ENCODE peak calls at places on chromosomes 13 and 19, in eight cellular contexts. N is adrenal gland, D is esophagus squamous epithelium, L is GM12865, C is fibroblast of the aortic adventitia, M is AG04450, Z is thoracic aorta, K is fibroblast of villous mesenchyme. T is an unnamed sample.

GRCh38 chr19:35717665-35718344 is at the start of gene KMT2B:
- DNase-seq in Z (no peak), D (no peak), K (peak), N (no peak), L (peak), M (no peak), C (no peak), T (peak)

GRCh38 chr13:33997574-33997973 is 179.6 kb downstream of the RFC3 start:
- DNase-seq in M (no peak), K (no peak), D (no peak), C (no peak), L (no peak), Z (no peak), N (no peak), T (no peak)

GRCh38 chr13:20590568-20590967 is 23.6 kb downstream of the IFT88 start:
- DNase-seq in C (no peak), Z (no peak), K (no peak), L (no peak), D (no peak), M (no peak), N (no peak), T (no peak)

GRCh38 chr13:102563267-102563666 is 33.5 kb upstream of the TPP2 start:
- DNase-seq in D (no peak), L (no peak), N (no peak), K (no peak), Z (no peak), M (no peak), C (no peak), T (no peak)

GRCh38 chr19:38506723-38507550 is 73.4 kb downstream of the RYR1 start:
- DNase-seq in Z (peak), N (peak), D (peak), K (peak), L (peak), C (peak), M (no peak), T (peak)

GRCh38 chr13:39259371-39259770 is 221.1 kb downstream of the NHLRC3 start:
- DNase-seq in C (no peak), K (no peak), L (peak), Z (no peak), D (no peak), N (no peak), M (no peak), T (no peak)

GRCh38 chr19:10601999-10602329 is 14.9 kb upstream of the AP1M2 start:
- DNase-seq in Z (no peak), M (no peak), K (no peak), L (no peak), C (no peak), D (no peak), N (no peak), T (no peak)

GRCh38 chr19:3282564-3282963 is 58.1 kb downstream of the CELF5 start:
- DNase-seq in Z (no peak), C (no peak), L (no peak), K (no peak), D (no peak), N (no peak), M (no peak), T (no peak)

GRCh38 chr19:55654323-55654832 is 457 bp upstream of the U2AF2 start:
- DNase-seq in N (peak), L (peak), Z (peak), C (peak), D (peak), K (peak), M (peak), T (peak)

GRCh38 chr13:66528139-66528538 is 702.0 kb downstream of the PCDH9 start:
- DNase-seq in K (no peak), L (no peak), Z (no peak), C (no peak), M (no peak), D (no peak), N (no peak), T (no peak)

GRCh38 chr13:103386341-103386740 is 320.1 kb upstream of the SLC10A2 start:
- DNase-seq in C (peak), M (no peak), Z (no peak), L (no peak), D (no peak), N (peak), K (peak), T (peak)

GRCh38 chr19:33434886-33435705 is 61.6 kb downstream of the CEBPG start:
- DNase-seq in Z (no peak), N (no peak), L (no peak), D (no peak), M (no peak), C (no peak), K (peak), T (no peak)

GRCh38 chr19:30069535-30070197 is 127.6 kb downstream of the URI1 start:
- DNase-seq in C (no peak), M (no peak), K (no peak), Z (no peak), D (no peak), N (no peak), L (no peak), T (no peak)

GRCh38 chr13:94829801-94830200 is 117.5 kb upstream of the SOX21 start:
- DNase-seq in L (no peak), N (no peak), D (no peak), Z (no peak), C (no peak), M (no peak), K (no peak), T (no peak)

GRCh38 chr13:105991622-105992254 is 543.7 kb downstream of the EFNB2 start:
- DNase-seq in C (no peak), K (peak), L (no peak), Z (no peak), N (no peak), M (no peak), D (no peak), T (peak)

GRCh38 chr13:83150616-83151307 is 731.5 kb downstream of the SLITRK1 start:
- DNase-seq in M (no peak), Z (no peak), L (no peak), C (peak), K (no peak), N (no peak), D (no peak), T (no peak)
- TF ChIP-seq CTCF in M (no peak), Z (no peak), L (no peak), C (no peak), K (no peak), N (no peak), D (no peak), T (no peak)

GRCh38 chr19:39566064-39566463 is 26.1 kb upstream of the EID2 start:
- DNase-seq in L (no peak), D (no peak), M (no peak), Z (no peak), C (peak), N (no peak), K (no peak), T (no peak)

GRCh38 chr19:39563408-39563807 is 23.4 kb upstream of the EID2 start:
- DNase-seq in D (no peak), N (no peak), K (no peak), M (no peak), L (no peak), C (peak), Z (no peak), T (peak)

DNA sequence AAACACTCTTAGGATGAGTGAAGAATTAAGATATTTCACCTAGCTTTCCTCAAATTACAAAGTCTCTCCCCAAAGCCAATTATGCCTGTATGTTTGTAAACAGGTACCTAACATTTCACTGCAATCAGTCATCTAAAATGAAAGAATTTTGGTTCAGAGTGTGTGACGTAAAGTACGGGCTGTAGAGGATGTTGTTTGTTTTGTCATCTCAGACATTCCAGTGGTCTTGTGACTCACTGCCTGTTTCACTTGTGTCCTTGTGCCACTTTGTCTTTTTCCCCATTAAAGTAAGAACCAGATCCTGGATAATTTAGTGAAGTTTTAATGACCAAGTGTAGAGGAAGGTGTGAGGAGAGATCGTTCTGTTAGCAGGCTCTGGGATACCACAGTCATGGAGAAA is 28.6 kb upstream of the EID2 start:
- DNase-seq in C (no peak), M (no peak), D (no peak), L (no peak), K (peak), Z (no peak), N (no peak), T (peak)
- H3K4me3 ChIP-seq in C (no peak), M (no peak), D (no peak), L (no peak), K (no peak), Z (no peak), N (no peak), T (no peak)

DNA sequence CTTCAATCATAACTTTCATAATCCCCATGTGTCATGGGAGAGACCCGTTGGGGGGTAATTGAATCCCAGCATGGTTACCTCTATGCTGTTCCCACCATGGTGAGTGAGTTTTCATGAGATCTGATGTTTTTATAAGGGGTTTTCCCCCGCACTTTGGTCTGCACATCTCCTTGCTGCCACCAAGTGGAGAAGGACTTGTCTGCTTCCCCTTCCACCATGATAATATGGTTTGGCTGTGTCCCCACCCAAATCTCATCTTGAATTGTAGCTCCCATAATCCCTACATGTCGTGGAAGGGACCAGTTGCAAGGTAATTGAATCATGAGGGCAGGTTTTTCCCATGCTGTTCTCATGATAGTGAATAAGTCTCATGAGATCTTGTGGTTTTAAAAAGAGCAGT is 524.9 kb downstream of the SLITRK5 start:
- DNase-seq in C (no peak), L (no peak), D (no peak), M (no peak), K (no peak), Z (no peak), N (no peak), T (no peak)
- TF ChIP-seq CTCF in C (no peak), L (no peak), D (no peak), M (peak), K (no peak), Z (no peak), N (no peak), T (no peak)

DNA sequence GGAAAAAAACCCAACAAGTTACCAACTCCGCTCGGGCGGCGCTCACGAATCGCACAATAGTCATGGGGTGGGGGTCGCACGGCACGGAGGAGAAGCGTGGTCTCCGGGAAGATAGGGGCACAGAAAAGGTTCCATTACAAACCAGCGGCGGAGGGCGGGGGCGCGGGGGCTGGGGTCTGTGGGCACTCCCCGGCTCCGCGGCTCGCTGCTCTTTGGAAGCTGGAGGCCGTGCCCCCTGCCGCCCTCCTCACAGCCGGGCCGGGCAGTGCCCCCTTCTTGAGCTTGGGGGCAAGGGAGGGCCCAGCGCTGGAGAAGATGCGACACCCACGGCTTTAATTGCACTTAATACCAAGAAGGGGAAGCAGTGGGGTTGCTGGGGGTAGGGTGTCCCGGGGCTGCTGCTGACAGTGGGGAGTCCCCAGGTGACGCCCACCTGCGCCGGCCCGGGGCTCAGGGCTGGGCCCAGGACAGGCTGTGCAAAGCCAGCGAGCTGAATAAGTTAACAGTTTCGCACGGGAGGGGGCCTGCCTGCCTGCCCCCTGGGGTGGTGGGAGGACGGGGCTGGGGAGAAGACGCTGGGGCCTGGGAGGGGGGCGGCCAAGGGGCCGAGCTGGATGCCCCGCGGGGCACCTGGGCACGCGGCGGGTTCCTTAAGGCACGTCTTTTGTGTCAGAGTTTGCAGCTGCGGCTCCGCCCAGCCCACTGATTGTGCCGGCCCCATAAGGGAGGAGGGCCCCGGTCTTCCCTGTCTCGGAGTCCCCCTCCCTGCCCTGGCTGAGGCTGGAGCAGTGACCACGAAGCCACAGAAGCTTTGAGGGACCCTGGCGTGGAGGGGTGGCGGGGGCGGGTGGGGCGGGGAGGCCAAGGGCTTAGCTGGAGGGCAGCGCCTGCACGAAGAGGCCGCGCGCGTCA is 9.8 kb downstream of the DCAF15 start:
- DNase-seq in K (no peak), Z (no peak), M (no peak), L (no peak), C (no peak), D (no peak), N (no peak), T (no peak)
- H3K4me3 ChIP-seq in K (no peak), Z (peak), M (no peak), L (no peak), C (no peak), D (peak), N (no peak), T (no peak)

DNA sequence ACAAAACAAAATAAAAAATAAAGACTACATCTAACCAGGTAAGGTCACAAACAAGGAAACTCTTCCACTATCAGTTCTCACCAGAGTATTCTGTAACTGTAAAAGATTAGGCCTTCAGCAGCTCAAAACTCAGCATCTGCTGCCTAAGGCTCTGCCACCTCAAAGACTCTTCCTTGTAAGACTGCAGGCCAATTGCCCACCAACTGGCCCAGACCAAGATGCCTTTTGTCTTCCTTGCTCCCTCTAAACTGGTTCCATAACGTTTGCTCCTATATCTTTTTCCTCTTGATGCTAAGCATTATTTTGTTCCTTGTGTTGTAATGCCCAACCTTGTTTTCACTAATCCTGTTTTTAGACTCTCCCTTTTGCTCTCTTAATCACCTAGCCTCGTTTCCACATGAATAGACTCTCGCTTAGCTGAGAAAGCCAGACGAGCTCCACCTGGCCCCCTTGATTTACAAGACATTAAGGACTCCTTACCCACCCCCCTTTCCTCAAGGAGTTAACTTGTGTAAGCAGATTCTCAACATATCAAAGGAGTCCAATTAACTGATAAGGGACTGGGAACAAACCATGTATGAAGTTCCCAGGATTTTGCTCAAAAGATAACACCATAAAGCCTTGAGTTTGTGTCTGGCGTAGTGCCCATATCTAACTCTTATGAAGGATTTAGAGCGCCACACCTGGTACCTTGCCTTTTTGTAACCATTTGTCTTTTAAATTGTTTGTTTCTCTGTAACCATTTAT is 1.5 kb downstream of the ZNF814 start:
- DNase-seq in Z (no peak), N (no peak), C (peak), L (no peak), M (no peak), K (peak), D (no peak), T (no peak)
- TF ChIP-seq CTCF in Z (no peak), N (no peak), C (no peak), L (no peak), M (no peak), K (no peak), D (no peak), T (no peak)

DNA sequence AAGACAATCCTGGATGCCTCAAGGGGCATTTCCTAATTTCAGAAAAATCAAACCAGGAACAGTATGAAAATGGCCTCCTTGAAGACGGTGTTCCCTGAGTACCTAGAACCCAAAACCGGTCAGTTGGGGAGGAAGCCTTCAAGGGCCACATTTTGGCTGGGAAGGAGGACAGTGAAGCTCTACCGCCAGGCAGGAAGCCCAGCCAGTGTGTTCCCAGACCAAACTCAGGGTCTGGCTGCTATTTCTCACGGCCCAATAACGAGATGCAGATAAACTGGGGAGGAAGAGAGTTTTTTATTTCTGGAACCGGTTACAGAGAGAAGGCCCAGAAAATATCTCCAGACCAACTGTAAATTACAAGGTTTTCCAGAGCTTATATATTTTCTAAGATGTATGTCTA is 24.3 kb upstream of the CEACAM21 start:
- DNase-seq in L (peak), C (no peak), D (no peak), N (no peak), Z (no peak), K (no peak), M (no peak), T (no peak)
- H3K4me3 ChIP-seq in L (peak), C (no peak), D (peak), N (peak), Z (peak), K (no peak), M (no peak), T (no peak)

DNA sequence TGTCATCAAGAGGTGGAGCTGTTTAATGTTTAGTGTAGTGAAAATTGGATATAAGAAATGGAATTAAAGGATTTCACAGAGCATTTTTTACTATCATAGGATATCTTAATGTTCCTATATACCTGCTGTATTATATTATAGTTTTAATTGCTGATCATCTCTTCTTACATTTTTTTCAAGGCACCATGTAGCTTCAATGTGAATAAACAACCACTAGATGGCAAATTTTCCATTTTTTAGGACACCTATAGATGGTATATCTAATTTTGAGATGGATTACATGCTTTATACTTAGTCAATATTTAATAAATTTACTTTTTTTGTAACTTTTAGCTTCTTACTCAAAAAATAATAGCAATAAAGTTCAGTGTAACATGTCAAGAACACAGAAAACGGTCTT is 9.0 kb upstream of the ATXN8OS start:
- DNase-seq in D (no peak), L (no peak), N (no peak), C (no peak), K (no peak), Z (no peak), M (no peak), T (no peak)
- TF ChIP-seq CTCF in D (no peak), L (peak), N (peak), C (no peak), K (no peak), Z (no peak), M (no peak), T (peak)

DNA sequence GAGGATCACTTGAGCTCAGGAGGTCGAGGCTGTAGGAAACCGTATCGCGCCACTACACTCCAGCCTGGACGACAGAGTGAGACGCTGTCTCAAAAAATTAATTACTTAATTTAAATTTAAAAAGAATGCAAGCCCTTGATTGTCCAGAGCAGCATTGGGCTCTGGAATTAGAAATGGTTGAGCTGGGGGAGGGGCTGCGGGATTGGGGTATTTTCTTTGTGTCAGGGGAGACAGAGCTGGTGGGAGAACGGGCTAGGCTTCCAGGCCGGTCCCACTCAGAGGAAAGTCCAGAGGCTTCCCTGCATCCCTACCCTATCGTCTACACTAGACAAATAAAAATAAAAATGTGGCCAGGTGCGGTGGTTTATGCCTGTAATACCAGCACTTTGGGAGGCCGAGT is 2.2 kb upstream of the RAB3A start:
- DNase-seq in K (no peak), C (no peak), M (no peak), D (no peak), N (no peak), L (no peak), Z (no peak), T (no peak)
- H3K4me3 ChIP-seq in K (peak), C (no peak), M (peak), D (no peak), N (no peak), L (no peak), Z (no peak), T (no peak)

DNA sequence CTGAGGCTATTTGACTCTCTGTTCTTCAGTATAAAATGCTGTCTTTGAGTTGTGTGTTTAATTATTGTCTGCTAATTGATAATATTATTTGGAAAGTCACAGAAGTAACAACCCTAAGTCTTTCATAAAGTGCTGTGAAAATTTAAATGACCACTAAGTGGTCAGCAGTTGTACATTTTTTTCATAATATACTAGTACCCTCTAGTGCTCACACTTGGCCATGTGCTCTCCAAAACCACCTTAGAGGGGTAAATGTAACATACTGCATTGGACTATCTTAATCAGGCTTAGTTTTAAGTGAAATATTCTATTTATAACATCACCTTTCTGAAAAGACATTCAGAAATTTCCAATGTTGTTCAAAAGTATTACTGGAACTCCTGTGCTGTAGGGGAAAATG is 745.3 kb downstream of the GPC5 start:
- DNase-seq in N (no peak), L (no peak), M (no peak), K (no peak), D (no peak), Z (no peak), C (no peak), T (no peak)
- TF ChIP-seq CTCF in N (no peak), L (no peak), M (no peak), K (no peak), D (no peak), Z (no peak), C (no peak), T (no peak)